ENCODE peak calls at places on chromosomes 3 and 15, in nine cellular contexts. C is tibial nerve, U is BE2C, W is GM23248, P is SJSA1, F is psoas muscle, R is fibroblast of villous mesenchyme, G is foreskin fibroblast, T is cardiac fibroblast. O is an unnamed sample.

GRCh38 chr3:155581579-155581978 is 163.3 kb downstream of the PLCH1 start:
- DNase-seq in C (no peak), W (no peak), F (no peak), P (no peak), T (no peak), U (no peak), R (no peak), G (no peak), O (no peak)

GRCh38 chr3:188936597-188937107 is 235.1 kb upstream of the TPRG1 start:
- DNase-seq in P (no peak), W (no peak), C (no peak), R (no peak), F (no peak), G (peak; percentile 31), U (no peak), T (no peak), O (no peak)

GRCh38 chr15:50685191-50685975 is 1.2 kb downstream of the TRPM7 start:
- DNase-seq in W (peak; percentile 39), C (no peak), P (no peak), R (peak; percentile 14), T (peak; percentile 29), G (peak; percentile 21), F (no peak), U (peak; percentile 14), O (no peak)

GRCh38 chr15:85477730-85478129 is 97.3 kb downstream of the AKAP13 start:
- DNase-seq in F (no peak), R (peak; percentile 58), C (no peak), G (peak; percentile 64), U (no peak), T (peak; percentile 30), P (peak; percentile 57), W (peak; percentile 64), O (peak; percentile 51)

GRCh38 chr3:43434431-43434830 is 148.1 kb downstream of the SNRK start:
- DNase-seq in G (no peak), U (no peak), R (no peak), C (no peak), P (no peak), T (no peak), W (no peak), F (no peak), O (no peak)

GRCh38 chr3:26932752-26933151 is 310.2 kb downstream of the LRRC3B start:
- DNase-seq in P (no peak), W (no peak), U (no peak), T (no peak), R (no peak), G (no peak), C (no peak), F (no peak), O (no peak)

GRCh38 chr15:48577495-48577894 is 68.0 kb downstream of the FBN1 start:
- DNase-seq in F (no peak), P (peak; percentile 67), T (no peak), G (peak; percentile 75), U (no peak), R (no peak), C (no peak), W (peak; percentile 65), O (no peak)

GRCh38 chr3:48086736-48087470 is 70.7 kb upstream of the MAP4 start:
- DNase-seq in P (no peak), W (peak; percentile 69), F (no peak), C (no peak), U (no peak), R (peak; percentile 89), T (peak; percentile 31), G (peak; percentile 70), O (no peak)

GRCh38 chr3:169240786-169241486 is 422.6 kb downstream of the MECOM start:
- DNase-seq in C (no peak), R (no peak), P (no peak), G (no peak), F (no peak), T (no peak), U (no peak), W (no peak), O (no peak)

GRCh38 chr3:169241575-169241927 is 422.0 kb downstream of the MECOM start:
- DNase-seq in P (no peak), C (no peak), F (no peak), U (no peak), R (peak; percentile 60), G (peak; percentile 49), T (peak; percentile 82), W (peak; percentile 60), O (no peak)

GRCh38 chr3:169243579-169243978 is 419.9 kb downstream of the MECOM start:
- DNase-seq in C (no peak), R (no peak), P (no peak), F (no peak), U (no peak), T (no peak), G (no peak), W (no peak), O (no peak)

GRCh38 chr3:169243122-169243521 is 420.4 kb downstream of the MECOM start:
- DNase-seq in W (no peak), T (peak; percentile 70), G (peak; percentile 7), C (no peak), P (no peak), R (peak; percentile 45), F (no peak), U (no peak), O (no peak)

DNA sequence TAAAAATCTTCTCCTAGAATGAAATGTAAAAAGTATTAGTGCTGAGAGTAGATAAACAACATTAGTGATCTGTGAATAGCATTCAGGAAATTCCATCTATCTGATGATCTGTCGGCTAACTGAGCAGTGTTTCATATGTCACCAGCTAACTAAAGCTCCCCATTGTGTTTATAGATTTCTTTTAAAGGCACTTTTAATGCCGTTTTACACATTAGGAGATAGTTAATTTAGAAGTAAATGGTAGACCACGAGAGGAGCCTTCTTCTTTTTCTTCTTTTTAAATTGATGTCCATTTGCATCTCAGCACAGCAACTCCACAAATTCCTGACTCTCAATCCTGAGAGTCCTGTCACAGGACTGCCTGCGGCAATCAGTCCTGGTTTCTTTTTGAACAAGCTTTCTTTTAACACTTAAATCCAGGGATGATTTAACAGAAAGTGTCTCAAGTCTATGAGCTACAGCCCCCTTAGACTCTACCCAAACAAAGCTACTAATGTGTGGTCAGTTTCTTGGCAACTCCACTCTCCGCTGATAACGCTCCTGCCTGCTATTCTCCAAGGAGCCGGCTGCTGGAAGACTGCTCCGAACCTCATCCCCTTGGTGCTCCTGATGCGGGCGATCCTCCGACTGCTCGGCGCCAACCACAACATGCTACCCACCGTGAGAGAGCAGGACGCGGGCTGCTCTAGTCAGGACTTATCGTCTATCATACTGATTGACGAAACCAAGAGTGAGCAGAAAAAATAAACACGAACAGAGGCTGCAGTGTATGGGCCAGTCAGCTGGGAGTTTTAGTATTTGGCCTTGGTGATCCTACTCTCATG is 421.4 kb downstream of the MECOM start:
- DNase-seq in G (peak; percentile 44), T (peak; percentile 86), P (no peak), U (peak; percentile 50), W (peak; percentile 61), F (no peak), C (no peak), R (peak; percentile 39), O (peak; percentile 63)
- H3K4me3 ChIP-seq in G (peak overlapping the region; percentile 28), T (peak overlapping the region; percentile 50), P (peak overlapping the region; percentile 36), U (peak overlapping the region; percentile 67), W (peak overlapping the region; percentile 81), F (peak overlapping the region; percentile 54), C (peak overlapping the region; percentile 37), R (peak overlapping the region; percentile 58), O (peak overlapping the region; percentile 62)

GRCh38 chr15:40469776-40470390 is 901 bp upstream of the CHST14 start:
- DNase-seq in C (no peak), P (no peak), G (peak; percentile 62), T (peak; percentile 16), W (peak; percentile 56), R (no peak), F (no peak), U (no peak), O (no peak)
- H3K4me3 ChIP-seq in C (no peak overlapping the region), P (no peak overlapping the region), G (peak overlapping the region; percentile 75), T (peak overlapping the region; percentile 48), W (no peak overlapping the region), R (peak overlapping the region; percentile 77), F (peak overlapping the region; percentile 72), U (peak overlapping the region; percentile 61), O (peak overlapping the region; percentile 100)

GRCh38 chr3:63968612-63969350 is 54.5 kb downstream of the PSMD6 start:
- DNase-seq in R (no peak), T (no peak), U (no peak), G (peak; percentile 39), F (no peak), P (no peak), W (peak; percentile 52), C (no peak), O (no peak)
- H3K4me3 ChIP-seq in R (peak overlapping the region; percentile 13), T (no peak overlapping the region), U (peak overlapping the region; percentile 40), G (no peak overlapping the region), F (peak overlapping the region; percentile 42), P (no peak overlapping the region), W (peak overlapping the region; percentile 25), C (peak overlapping the region; percentile 24), O (no peak overlapping the region)

DNA sequence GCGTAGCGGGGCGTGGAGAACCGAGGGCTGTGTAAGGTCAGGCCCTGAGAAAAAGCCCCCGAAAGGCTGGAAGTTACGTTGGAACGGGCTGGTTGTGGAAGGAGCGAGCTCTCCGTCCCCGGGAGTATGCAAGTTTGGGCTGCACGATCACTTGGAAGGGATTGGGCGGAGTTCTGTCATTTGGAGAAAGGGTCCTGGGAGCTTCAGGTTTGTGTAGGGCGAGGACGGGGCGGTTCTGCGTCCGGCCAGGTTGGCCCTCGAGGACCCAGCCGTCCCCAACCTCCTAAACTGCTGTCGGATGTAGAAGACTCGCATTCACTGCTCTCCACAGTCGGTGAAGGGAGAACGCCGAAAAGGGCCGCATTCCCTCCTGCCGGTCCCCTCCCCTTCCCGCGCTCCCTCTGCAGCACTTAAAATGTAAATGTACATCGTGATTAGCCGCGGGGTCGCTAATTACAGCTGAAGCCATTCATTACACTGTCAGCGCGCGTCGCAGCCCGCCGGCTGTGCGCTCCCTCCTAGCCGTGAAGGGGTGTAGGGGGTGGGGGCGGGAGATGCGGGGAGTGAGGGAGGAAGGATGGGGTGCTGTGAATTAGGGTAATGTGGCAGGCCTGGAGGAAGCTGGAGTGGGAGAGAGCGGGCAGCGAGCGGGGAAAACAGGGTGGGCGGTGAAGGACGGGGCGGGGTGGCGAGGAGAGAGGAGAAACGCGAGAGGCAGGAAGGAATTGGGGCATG is 2.5 kb upstream of the RPP25 start:
- DNase-seq in F (no peak), W (no peak), G (no peak), C (no peak), P (no peak), T (no peak), U (no peak), R (no peak), O (no peak)
- H3K4me3 ChIP-seq in F (peak overlapping the region; percentile 72), W (peak overlapping the region; percentile 79), G (peak overlapping the region; percentile 46), C (peak overlapping the region; percentile 79), P (peak overlapping the region; percentile 43), T (peak overlapping the region; percentile 47), U (peak overlapping the region; percentile 73), R (peak overlapping the region; percentile 83), O (no peak overlapping the region)

DNA sequence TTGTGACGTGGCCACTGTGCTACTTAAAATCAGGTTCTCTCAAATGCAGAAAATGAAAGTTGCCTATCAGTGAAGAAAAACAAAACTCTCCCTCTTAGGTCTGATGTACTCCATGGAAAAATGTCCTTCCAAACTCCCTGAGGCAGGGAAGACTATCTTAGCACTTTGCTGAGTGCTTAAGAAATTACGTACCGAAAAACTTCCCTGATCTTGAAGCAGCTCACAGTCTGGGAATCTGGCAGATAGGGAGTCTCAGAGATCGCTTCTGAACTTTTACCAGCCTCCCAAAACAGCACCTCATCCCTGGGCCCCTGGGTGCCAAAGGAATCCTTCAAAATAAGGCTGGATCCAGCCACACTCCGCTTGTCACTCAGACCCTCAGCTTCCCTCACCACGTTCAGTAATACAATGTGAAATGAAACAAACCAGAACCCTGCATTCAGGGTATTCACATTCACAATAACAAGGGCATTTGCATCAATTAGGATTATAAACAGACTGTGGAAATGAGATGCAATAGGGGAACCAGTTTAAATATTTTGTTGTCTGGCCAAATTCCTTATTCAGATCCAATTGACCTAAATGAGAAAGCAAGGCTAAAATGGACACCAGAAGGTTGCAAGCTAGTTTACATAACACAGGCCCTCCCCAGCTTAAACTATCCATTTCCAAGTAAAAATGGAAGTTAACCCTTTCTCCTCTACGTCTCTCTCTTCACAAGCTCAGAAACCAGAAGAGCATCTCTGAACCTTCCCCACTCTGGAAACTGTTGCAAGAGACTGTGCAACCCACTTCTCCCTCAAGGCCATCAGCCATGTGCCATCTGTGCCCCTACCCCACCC is 20.9 kb downstream of the OSBPL10 start:
- DNase-seq in F (no peak), R (peak; percentile 77), U (no peak), W (peak; percentile 40), T (peak; percentile 43), G (peak; percentile 56), C (no peak), P (no peak), O (no peak)
- H3K4me3 ChIP-seq in F (peak overlapping the region; percentile 28), R (peak overlapping the region; percentile 30), U (no peak overlapping the region), W (peak overlapping the region; percentile 65), T (peak overlapping the region; percentile 9), G (peak overlapping the region; percentile 22), C (peak overlapping the region; percentile 13), P (peak overlapping the region; percentile 10), O (no peak overlapping the region)

O was measured in SJCRH30.